ENCODE peak calls at places on chromosome 9, in six cellular contexts. N, Q, S, V, P and I are unnamed samples.
A peak's percentile ranks its signal among the peaks of the same experiment; 100 is the strongest.

GRCh38 chr9:135216666-135217431 is 129.4 kb downstream of the OLFM1 start:
- DNase-seq in Q (no peak), N (no peak), S (peak; percentile 70), P (no peak), V (no peak), I (no peak)

GRCh38 chr9:70111042-70111602 is 67.5 kb downstream of the MAMDC2 start:
- DNase-seq in Q (peak; percentile 27), S (peak; percentile 39), P (peak; percentile 31), V (peak; percentile 44), N (no peak), I (peak; percentile 93)

GRCh38 chr9:98357921-98358535 is 102.6 kb upstream of the TBC1D2 start:
- DNase-seq in S (no peak), V (no peak), N (no peak), Q (no peak), P (no peak), I (no peak)

GRCh38 chr9:93111001-93111370 is 15.0 kb downstream of the CARD19 start:
- DNase-seq in V (no peak), Q (no peak), P (no peak), S (no peak), N (no peak), I (no peak)

GRCh38 chr9:119372951-119373350 is 3.7 kb upstream of the BRINP1 start:
- DNase-seq in Q (no peak), P (no peak), V (no peak), S (no peak), N (no peak), I (no peak)

GRCh38 chr9:138053996-138054752 is 176.6 kb downstream of the CACNA1B start:
- DNase-seq in Q (peak; percentile 38), V (peak; percentile 9), S (no peak), P (no peak), N (no peak), I (no peak)

GRCh38 chr9:78015242-78015641 is 16.4 kb downstream of the GNAQ start:
- DNase-seq in N (no peak), V (peak; percentile 28), P (no peak), Q (no peak), S (no peak), I (no peak)

GRCh38 chr9:119412399-119412798 is 43.2 kb upstream of the BRINP1 start:
- DNase-seq in V (no peak), P (no peak), N (no peak), S (no peak), Q (no peak), I (peak; percentile 20)

GRCh38 chr9:79615038-79615437 is 43.3 kb downstream of the TLE4 start:
- DNase-seq in V (no peak), S (peak; percentile 49), N (no peak), Q (no peak), P (no peak), I (no peak)

GRCh38 chr9:79616971-79617370 is 45.2 kb downstream of the TLE4 start:
- DNase-seq in P (no peak), N (no peak), S (no peak), Q (no peak), V (no peak), I (no peak)

GRCh38 chr9:79616013-79616412 is 44.2 kb downstream of the TLE4 start:
- DNase-seq in N (no peak), V (no peak), P (no peak), Q (no peak), S (no peak), I (no peak)

GRCh38 chr9:79619930-79620329 is 48.2 kb downstream of the TLE4 start:
- DNase-seq in N (no peak), V (no peak), S (no peak), Q (no peak), P (no peak), I (no peak)

DNA sequence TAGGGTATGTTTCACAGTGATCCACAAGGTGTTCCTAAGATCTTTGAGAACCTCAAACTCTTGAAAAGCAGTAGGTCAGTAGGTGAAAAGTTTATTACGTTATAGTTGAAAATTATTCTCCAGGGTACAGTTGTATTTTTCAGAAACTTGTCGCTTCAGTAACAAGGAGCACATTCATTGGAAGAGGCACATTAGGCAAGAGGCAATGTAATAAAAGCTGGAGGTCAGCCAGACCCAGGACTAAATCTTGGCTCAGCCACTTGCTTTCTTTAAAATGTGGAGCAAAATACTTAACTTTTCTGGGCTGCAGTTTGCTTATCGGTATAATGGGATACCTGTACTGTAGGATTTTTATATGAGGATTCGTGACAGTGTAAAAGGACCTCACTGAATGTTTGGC is 45.6 kb downstream of the TLE4 start:
- DNase-seq in V (no peak), Q (no peak), N (no peak), S (no peak), P (no peak), I (no peak)
- TF ChIP-seq REST in V (no peak), Q (no peak), N (no peak), S (no peak), P (no peak), I (no peak)

GRCh38 chr9:20212806-20213205 is 409.5 kb downstream of the MLLT3 start:
- DNase-seq in S (no peak), P (no peak), N (no peak), Q (no peak), V (no peak), I (no peak)

GRCh38 chr9:20208951-20209350 is 413.3 kb downstream of the MLLT3 start:
- DNase-seq in P (no peak), N (no peak), S (no peak), V (no peak), Q (no peak), I (no peak)

GRCh38 chr9:20207161-20207560 is 415.1 kb downstream of the MLLT3 start:
- DNase-seq in Q (no peak), S (no peak), N (no peak), V (no peak), P (no peak), I (no peak)

GRCh38 chr9:20208156-20208555 is 414.1 kb downstream of the MLLT3 start:
- DNase-seq in V (no peak), N (no peak), P (no peak), Q (no peak), S (no peak), I (no peak)

GRCh38 chr9:20209421-20210340 is 412.6 kb downstream of the MLLT3 start:
- DNase-seq in S (no peak), Q (no peak), P (no peak), N (peak; percentile 2), V (no peak), I (no peak)
- TF ChIP-seq REST in S (no peak), Q (no peak), P (no peak), N (no peak), V (no peak), I (no peak)

DNA sequence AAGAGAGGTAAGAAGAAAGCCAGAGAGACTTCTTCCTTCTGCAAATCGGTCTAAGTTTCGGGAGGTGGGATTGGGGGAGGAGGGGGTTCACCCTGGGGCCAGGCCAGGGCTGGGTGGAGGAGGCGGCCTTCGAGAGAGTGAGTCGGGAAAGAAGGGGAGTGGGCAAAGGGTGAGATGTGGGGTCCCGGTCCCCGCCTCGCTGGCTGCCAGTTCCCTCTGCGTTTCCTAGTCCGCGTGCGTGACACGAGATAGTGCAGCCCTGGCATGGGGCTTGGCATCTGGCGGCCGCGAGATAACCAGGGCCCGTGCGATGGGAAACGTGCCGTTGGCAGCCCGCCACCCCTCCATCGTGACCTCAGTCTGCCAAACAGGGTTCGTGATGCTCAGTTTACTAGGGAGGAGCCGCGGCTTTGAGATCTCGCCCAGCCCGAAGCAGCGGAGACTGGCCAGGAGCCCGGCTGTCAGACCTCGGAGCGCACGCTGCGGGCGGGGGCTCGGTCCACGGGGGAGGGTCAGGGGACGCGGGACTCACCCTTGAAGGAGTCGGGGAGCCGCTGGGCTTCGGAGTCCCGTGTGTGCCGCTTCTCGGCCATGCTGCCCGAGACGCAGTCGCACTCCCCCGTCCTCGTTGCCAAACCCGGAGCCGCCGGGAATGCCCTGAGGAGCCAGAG is at the start of gene STOM:
- DNase-seq in V (peak; percentile 66), S (peak; percentile 78), P (peak; percentile 27), Q (peak; percentile 47), N (no peak), I (peak; percentile 73)
- TF ChIP-seq REST in V (no peak), S (no peak), P (no peak), Q (peak; percentile 16), N (no peak), I (no peak)

DNA sequence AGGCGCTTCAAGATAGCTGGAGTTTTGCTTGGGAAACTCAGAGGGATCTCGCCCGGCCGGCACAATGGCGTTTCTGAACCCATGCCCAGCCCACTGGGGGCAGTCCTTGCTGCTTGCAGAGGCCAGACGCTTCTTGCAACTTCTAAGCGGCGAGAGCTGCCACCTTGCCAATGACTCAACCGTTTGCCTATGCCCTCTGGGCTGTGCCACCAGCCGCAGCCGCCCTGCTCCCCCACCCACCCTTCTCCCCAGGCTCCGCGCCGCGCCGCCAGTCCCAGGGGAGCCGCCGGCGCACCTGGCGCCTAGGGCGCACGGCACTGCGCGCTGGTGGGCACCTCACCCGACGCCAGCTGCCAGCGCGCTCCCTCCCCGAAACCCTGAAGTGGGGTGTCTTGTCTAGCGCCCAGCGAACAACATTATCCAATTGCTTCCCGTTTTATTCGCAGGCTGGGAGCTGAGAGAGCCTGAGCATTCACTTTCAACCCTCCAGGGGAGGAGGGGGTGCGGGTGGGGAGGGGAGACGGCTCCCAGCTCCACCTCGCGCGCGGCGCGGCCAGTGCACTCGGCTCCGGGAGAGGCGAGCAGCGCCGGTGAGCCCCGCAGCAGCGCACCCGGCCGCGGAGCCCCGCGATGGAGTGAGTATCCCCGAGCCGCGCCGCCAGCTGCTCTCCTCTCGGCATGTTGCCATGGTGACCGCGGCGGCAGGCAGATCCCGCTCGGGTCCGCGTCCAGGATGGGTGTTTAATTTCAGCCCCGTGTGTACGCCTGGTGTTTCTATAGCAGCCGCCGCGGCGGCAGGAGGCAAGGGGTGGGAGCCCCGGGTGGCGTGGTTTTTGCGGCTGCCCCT is 139.5 kb upstream of the PALM2AKAP2 start:
- DNase-seq in S (peak; percentile 65), Q (peak; percentile 18), P (no peak), N (no peak), V (peak; percentile 4), I (peak; percentile 78)
- TF ChIP-seq REST in S (no peak), Q (no peak), P (no peak), N (no peak), V (no peak), I (no peak)

GRCh38 chr9:16175461-16175860 is 622.6 kb downstream of the CCDC171 start:
- DNase-seq in Q (no peak), V (no peak), P (no peak), S (no peak), N (no peak), I (no peak)

GRCh38 chr9:16170119-16170518 is 617.3 kb downstream of the CCDC171 start:
- DNase-seq in V (no peak), Q (no peak), N (no peak), S (no peak), P (no peak), I (no peak)

DNA sequence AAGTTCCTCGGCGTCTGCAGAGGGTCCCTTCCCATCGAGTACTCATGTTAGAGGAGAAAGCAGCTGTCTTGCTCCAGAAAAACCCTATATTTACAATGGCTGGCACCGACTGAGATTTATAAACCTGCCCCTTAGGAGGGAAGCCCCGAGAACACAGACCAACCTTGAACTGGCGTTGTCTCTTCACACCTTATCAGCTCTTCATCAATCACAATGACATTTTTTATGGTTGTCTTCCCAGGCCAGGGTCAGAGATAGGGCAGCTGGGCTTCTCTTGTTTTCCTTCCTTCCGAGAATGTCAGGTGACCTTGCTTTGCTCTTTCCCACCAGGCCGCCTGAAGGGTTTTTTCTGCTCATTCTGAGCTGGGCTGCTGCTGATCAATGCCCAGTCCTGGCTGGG is 619.0 kb downstream of the CCDC171 start:
- DNase-seq in Q (no peak), S (no peak), N (no peak), P (no peak), V (no peak), I (no peak)
- TF ChIP-seq REST in Q (no peak), S (no peak), N (no peak), P (no peak), V (no peak), I (no peak)